ENCODE peak calls at places on chromosomes 12 and 14, in five cellular contexts. D is T follicular helper cell, I is prostate gland, B is endothelial cell, M is Caco-2. A is an unnamed sample.

GRCh38 chr14:28695109-28695508 is 71.5 kb upstream of the FOXG1 start:
- DNase-seq in D (no peak), I (no peak), B (no peak), M (no peak), A (no peak)

GRCh38 chr12:70837026-70837425 is 83.5 kb downstream of the PTPRR start:
- DNase-seq in D (no peak), I (no peak), B (no peak), M (no peak), A (no peak)

GRCh38 chr12:102740157-102741032 is 176.6 kb downstream of the PAH start:
- DNase-seq in D (no peak), I (no peak), B (peak), M (no peak), A (no peak)

GRCh38 chr12:8698132-8698829 is 490 bp downstream of the RIMKLB start:
- DNase-seq in D (peak), I (peak), B (peak), M (peak), A (no peak)

GRCh38 chr14:71166434-71166833 is 259.2 kb downstream of the PCNX1 start:
- DNase-seq in D (no peak), I (no peak), B (peak), M (peak), A (no peak)

GRCh38 chr14:32693114-32693513 is 245.6 kb upstream of the NPAS3 start:
- DNase-seq in D (no peak), I (no peak), B (no peak), M (no peak), A (no peak)

GRCh38 chr12:124727244-124727673 is 136.4 kb downstream of the SCARB1 start:
- DNase-seq in D (no peak), I (peak), B (no peak), M (no peak), A (peak)

GRCh38 chr14:102633906-102634595 is 41.6 kb downstream of the RCOR1 start:
- DNase-seq in D (no peak), I (no peak), B (no peak), M (no peak), A (no peak)

GRCh38 chr12:45605624-45606023 is 123.9 kb upstream of the ARID2 start:
- DNase-seq in D (no peak), I (no peak), B (no peak), M (no peak), A (no peak)

GRCh38 chr14:104639889-104640548 is 35.4 kb upstream of the TMEM179 start:
- DNase-seq in D (peak), I (peak), B (peak), M (peak), A (no peak)

GRCh38 chr12:79563021-79563739 is 127.6 kb downstream of the PAWR start:
- DNase-seq in D (no peak), I (no peak), B (no peak), M (no peak), A (no peak)

GRCh38 chr14:65824285-65824977 is 411.9 kb downstream of the FUT8 start:
- DNase-seq in D (peak), I (peak), B (peak), M (peak), A (no peak)

GRCh38 chr12:38977132-38977531 is 71.7 kb upstream of the CPNE8 start:
- DNase-seq in D (no peak), I (no peak), B (no peak), M (no peak), A (no peak)